ENCODE peak calls at places on chromosomes 1 and 21, in six cellular contexts. One of them, this sample, is unnamed.

GRCh38 chr1:210600421-210601195 is 271.9 kb downstream of the HHAT start:
- DNase-seq in keratinocyte: no peak
- DNase-seq in left ventricle myocardium inferior: no peak
- DNase-seq in prostate gland: no peak
- DNase-seq in heart right ventricle: no peak
- DNase-seq in adrenal gland: no peak
- DNase-seq in this sample: peak; percentile 65

GRCh38 chr21:26164311-26164710 is 6.3 kb downstream of the APP start:
- DNase-seq in heart right ventricle: no peak
- DNase-seq in keratinocyte: no peak
- DNase-seq in adrenal gland: no peak
- DNase-seq in left ventricle myocardium inferior: no peak
- DNase-seq in prostate gland: no peak
- DNase-seq in this sample: no peak

GRCh38 chr1:106785136-106785535 is 271.3 kb upstream of the PRMT6 start:
- DNase-seq in keratinocyte: no peak
- DNase-seq in left ventricle myocardium inferior: no peak
- DNase-seq in prostate gland: no peak
- DNase-seq in adrenal gland: no peak
- DNase-seq in heart right ventricle: no peak
- DNase-seq in this sample: peak; percentile 13

GRCh38 chr1:85707267-85707989 is 805 bp downstream of the ZNHIT6 start:
- DNase-seq in prostate gland: no peak
- DNase-seq in heart right ventricle: no peak
- DNase-seq in keratinocyte: no peak
- DNase-seq in adrenal gland: no peak
- DNase-seq in left ventricle myocardium inferior: no peak
- DNase-seq in this sample: no peak

GRCh38 chr1:36175137-36176095 is 19.5 kb downstream of the MAP7D1 start:
- DNase-seq in heart right ventricle: peak; percentile 61
- DNase-seq in keratinocyte: no peak
- DNase-seq in left ventricle myocardium inferior: peak; percentile 61
- DNase-seq in prostate gland: no peak
- DNase-seq in adrenal gland: peak; percentile 29
- DNase-seq in this sample: peak; percentile 67

GRCh38 chr1:208437416-208437815 is 193.2 kb upstream of the PLXNA2 start:
- DNase-seq in prostate gland: no peak
- DNase-seq in adrenal gland: no peak
- DNase-seq in left ventricle myocardium inferior: no peak
- DNase-seq in heart right ventricle: no peak
- DNase-seq in keratinocyte: no peak
- DNase-seq in this sample: peak; percentile 26

GRCh38 chr1:219296430-219296850 is 122.8 kb downstream of the LYPLAL1 start:
- DNase-seq in heart right ventricle: no peak
- DNase-seq in prostate gland: no peak
- DNase-seq in adrenal gland: no peak
- DNase-seq in keratinocyte: no peak
- DNase-seq in left ventricle myocardium inferior: no peak
- DNase-seq in this sample: peak; percentile 67

GRCh38 chr1:181208967-181209366 is 120.5 kb downstream of the IER5 start:
- DNase-seq in left ventricle myocardium inferior: no peak
- DNase-seq in heart right ventricle: no peak
- DNase-seq in adrenal gland: no peak
- DNase-seq in keratinocyte: no peak
- DNase-seq in prostate gland: no peak
- DNase-seq in this sample: no peak

GRCh38 chr21:33078907-33079582 is 9.1 kb downstream of the OLIG1 start:
- DNase-seq in keratinocyte: no peak
- DNase-seq in heart right ventricle: no peak
- DNase-seq in left ventricle myocardium inferior: no peak
- DNase-seq in adrenal gland: no peak
- DNase-seq in prostate gland: peak; percentile 29
- DNase-seq in this sample: peak; percentile 69

GRCh38 chr1:201591981-201592380 is 53.1 kb downstream of the NAV1 start:
- DNase-seq in keratinocyte: no peak
- DNase-seq in adrenal gland: no peak
- DNase-seq in heart right ventricle: no peak
- DNase-seq in prostate gland: no peak
- DNase-seq in left ventricle myocardium inferior: no peak
- DNase-seq in this sample: no peak

GRCh38 chr1:26786437-26787380 is 1.0 kb upstream of the PIGV start:
- DNase-seq in prostate gland: peak; percentile 20
- DNase-seq in adrenal gland: no peak
- DNase-seq in heart right ventricle: peak; percentile 67
- DNase-seq in left ventricle myocardium inferior: peak; percentile 67
- DNase-seq in keratinocyte: no peak
- DNase-seq in this sample: peak; percentile 89

GRCh38 chr1:33742663-33743062 is 121.2 kb upstream of the HMGB4 start:
- DNase-seq in prostate gland: no peak
- DNase-seq in adrenal gland: no peak
- DNase-seq in keratinocyte: no peak
- DNase-seq in left ventricle myocardium inferior: no peak
- DNase-seq in heart right ventricle: no peak
- DNase-seq in this sample: no peak

GRCh38 chr21:29332461-29333354 is 34.0 kb downstream of the BACH1 start:
- DNase-seq in prostate gland: no peak
- DNase-seq in heart right ventricle: no peak
- DNase-seq in left ventricle myocardium inferior: no peak
- DNase-seq in keratinocyte: no peak
- DNase-seq in adrenal gland: peak; percentile 26
- DNase-seq in this sample: peak; percentile 73

GRCh38 chr1:207822124-207822601 is 70.3 kb downstream of the CD46 start:
- DNase-seq in heart right ventricle: no peak
- DNase-seq in prostate gland: no peak
- DNase-seq in adrenal gland: no peak
- DNase-seq in left ventricle myocardium inferior: no peak
- DNase-seq in keratinocyte: no peak
- DNase-seq in this sample: no peak

GRCh38 chr1:227774721-227775665 is 39.8 kb downstream of the SNAP47 start:
- DNase-seq in prostate gland: no peak
- DNase-seq in keratinocyte: no peak
- DNase-seq in left ventricle myocardium inferior: no peak
- DNase-seq in heart right ventricle: no peak
- DNase-seq in adrenal gland: no peak
- DNase-seq in this sample: peak; percentile 74

GRCh38 chr1:66248746-66249145 is 285.2 kb upstream of the SGIP1 start:
- DNase-seq in adrenal gland: no peak
- DNase-seq in left ventricle myocardium inferior: no peak
- DNase-seq in prostate gland: no peak
- DNase-seq in keratinocyte: no peak
- DNase-seq in heart right ventricle: no peak
- DNase-seq in this sample: no peak

DNA sequence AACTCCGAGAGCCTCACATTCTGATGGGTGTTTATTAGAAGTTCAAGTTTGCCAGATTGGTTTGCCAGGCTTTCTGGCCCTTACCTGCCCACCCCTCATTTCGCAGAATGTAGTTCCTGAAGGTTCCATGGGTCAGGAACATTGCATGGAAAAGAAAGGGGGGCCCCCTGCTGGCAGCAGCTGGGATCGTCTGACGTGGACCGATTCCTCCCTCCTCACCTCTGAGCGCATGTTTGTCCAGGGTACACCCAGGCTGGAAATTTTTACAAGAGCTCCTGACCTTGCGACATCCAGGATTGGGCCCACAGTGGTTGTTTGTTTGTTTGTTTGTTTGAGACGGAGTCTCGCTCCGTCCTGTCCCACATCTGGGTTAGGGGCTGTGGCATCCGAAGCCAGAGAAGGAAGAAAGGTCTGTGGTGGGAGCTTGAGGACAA is 126.0 kb upstream of the TMEM51 start:
- DNase-seq in heart right ventricle: peak; percentile 77
- DNase-seq in adrenal gland: peak; percentile 75
- DNase-seq in prostate gland: peak; percentile 50
- DNase-seq in keratinocyte: no peak
- DNase-seq in left ventricle myocardium inferior: peak; percentile 65
- DNase-seq in this sample: peak; percentile 69
- TF ChIP-seq CTCF in heart right ventricle: peak; percentile 80
- TF ChIP-seq CTCF in adrenal gland: peak; percentile 81
- TF ChIP-seq CTCF in prostate gland: peak; percentile 90
- TF ChIP-seq CTCF in keratinocyte: peak; percentile 94
- TF ChIP-seq CTCF in left ventricle myocardium inferior: peak; percentile 93
- TF ChIP-seq CTCF in this sample: peak; percentile 92

GRCh38 chr1:5432436-5432835 is 559.8 kb downstream of the NPHP4 start:
- DNase-seq in keratinocyte: no peak
- DNase-seq in adrenal gland: no peak
- DNase-seq in prostate gland: no peak
- DNase-seq in heart right ventricle: no peak
- DNase-seq in left ventricle myocardium inferior: no peak
- DNase-seq in this sample: no peak

GRCh38 chr1:5428391-5428790 is 563.8 kb downstream of the NPHP4 start:
- DNase-seq in prostate gland: no peak
- DNase-seq in heart right ventricle: no peak
- DNase-seq in keratinocyte: no peak
- DNase-seq in left ventricle myocardium inferior: no peak
- DNase-seq in adrenal gland: no peak
- DNase-seq in this sample: no peak

GRCh38 chr1:5427026-5427613 is 565.1 kb downstream of the NPHP4 start:
- DNase-seq in left ventricle myocardium inferior: no peak
- DNase-seq in prostate gland: no peak
- DNase-seq in heart right ventricle: no peak
- DNase-seq in adrenal gland: no peak
- DNase-seq in keratinocyte: no peak
- DNase-seq in this sample: no peak

GRCh38 chr1:5430136-5430535 is 562.1 kb downstream of the NPHP4 start:
- DNase-seq in prostate gland: no peak
- DNase-seq in heart right ventricle: no peak
- DNase-seq in left ventricle myocardium inferior: no peak
- DNase-seq in keratinocyte: no peak
- DNase-seq in adrenal gland: no peak
- DNase-seq in this sample: no peak

DNA sequence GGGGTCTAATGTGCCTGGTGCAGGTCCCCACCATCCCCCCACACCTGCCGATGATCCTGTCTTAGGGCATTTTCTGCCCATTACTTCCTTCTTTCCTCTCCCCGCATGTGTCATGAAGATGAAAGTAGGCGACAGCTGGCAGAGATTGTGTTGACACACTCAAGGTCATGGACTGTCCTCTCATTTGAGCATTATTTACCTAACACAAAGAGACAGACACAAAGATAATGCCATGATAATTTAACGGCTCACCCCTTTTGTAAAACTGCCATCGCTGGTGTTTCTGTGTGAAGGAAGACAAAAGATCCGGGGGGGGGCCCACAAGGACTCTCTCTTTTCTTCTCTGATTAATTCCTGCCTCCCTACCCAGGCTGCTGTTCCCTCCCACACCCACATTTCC is 561.3 kb downstream of the NPHP4 start:
- DNase-seq in heart right ventricle: no peak
- DNase-seq in left ventricle myocardium inferior: no peak
- DNase-seq in adrenal gland: no peak
- DNase-seq in keratinocyte: no peak
- DNase-seq in prostate gland: no peak
- DNase-seq in this sample: no peak
- H3K4me3 ChIP-seq in heart right ventricle: no peak overlapping the region
- H3K4me3 ChIP-seq in left ventricle myocardium inferior: no peak overlapping the region
- H3K4me3 ChIP-seq in adrenal gland: no peak overlapping the region
- H3K4me3 ChIP-seq in keratinocyte: no peak overlapping the region
- H3K4me3 ChIP-seq in prostate gland: no peak overlapping the region
- H3K4me3 ChIP-seq in this sample: no peak overlapping the region

GRCh38 chr21:31546402-31547155 is 112.9 kb upstream of the SOD1 start:
- DNase-seq in left ventricle myocardium inferior: no peak
- DNase-seq in prostate gland: no peak
- DNase-seq in heart right ventricle: no peak
- DNase-seq in adrenal gland: no peak
- DNase-seq in keratinocyte: no peak
- DNase-seq in this sample: no peak

GRCh38 chr21:31545036-31545435 is 114.5 kb upstream of the SOD1 start:
- DNase-seq in keratinocyte: no peak
- DNase-seq in heart right ventricle: no peak
- DNase-seq in left ventricle myocardium inferior: no peak
- DNase-seq in adrenal gland: no peak
- DNase-seq in prostate gland: no peak
- DNase-seq in this sample: no peak

GRCh38 chr21:31552826-31553225 is 106.7 kb upstream of the SOD1 start:
- DNase-seq in keratinocyte: no peak
- DNase-seq in heart right ventricle: no peak
- DNase-seq in adrenal gland: no peak
- DNase-seq in left ventricle myocardium inferior: no peak
- DNase-seq in prostate gland: no peak
- DNase-seq in this sample: no peak

GRCh38 chr21:31550070-31550469 is 109.4 kb upstream of the SOD1 start:
- DNase-seq in keratinocyte: no peak
- DNase-seq in prostate gland: no peak
- DNase-seq in heart right ventricle: no peak
- DNase-seq in left ventricle myocardium inferior: no peak
- DNase-seq in adrenal gland: no peak
- DNase-seq in this sample: no peak

GRCh38 chr21:31548688-31549087 is 110.8 kb upstream of the SOD1 start:
- DNase-seq in heart right ventricle: no peak
- DNase-seq in prostate gland: no peak
- DNase-seq in keratinocyte: no peak
- DNase-seq in adrenal gland: no peak
- DNase-seq in left ventricle myocardium inferior: no peak
- DNase-seq in this sample: no peak
- TF ChIP-seq CTCF in heart right ventricle: no peak
- TF ChIP-seq CTCF in prostate gland: no peak
- TF ChIP-seq CTCF in keratinocyte: no peak
- TF ChIP-seq CTCF in adrenal gland: no peak
- TF ChIP-seq CTCF in left ventricle myocardium inferior: no peak
- TF ChIP-seq CTCF in this sample: no peak

DNA sequence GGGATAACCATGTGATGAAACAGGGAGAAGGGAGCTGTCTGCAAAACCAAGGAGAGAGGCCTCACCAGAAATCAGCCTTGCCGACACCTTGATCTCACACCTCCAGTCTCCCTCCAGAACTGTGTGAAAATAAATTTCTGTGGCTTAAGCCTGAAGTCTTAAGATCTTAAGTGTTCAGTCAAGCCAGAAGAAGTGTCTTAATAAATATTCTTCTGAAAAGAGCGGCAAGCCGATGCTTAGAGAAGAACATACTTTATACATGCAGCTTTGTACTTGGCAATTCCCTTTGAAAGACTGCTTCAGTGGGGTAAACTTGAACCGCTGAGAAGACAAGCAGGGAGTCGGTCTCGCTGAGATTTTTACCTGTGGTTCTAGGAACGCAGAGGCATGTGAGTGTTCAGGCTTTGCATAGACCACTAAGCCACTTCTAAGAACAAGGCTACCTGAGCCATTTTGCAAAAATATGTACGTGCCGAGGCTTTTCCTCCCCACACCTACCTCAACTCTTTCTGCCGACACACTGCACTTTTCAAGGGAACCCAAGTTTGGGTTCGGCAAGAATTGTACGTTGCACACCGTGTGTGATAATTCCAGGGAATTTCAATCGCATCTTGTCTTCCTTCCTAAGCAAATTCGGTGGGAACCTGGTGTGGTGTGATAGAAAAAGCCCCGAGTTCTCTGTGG is 3.4 kb downstream of the RUNX1 start:
- DNase-seq in adrenal gland: no peak
- DNase-seq in heart right ventricle: no peak
- DNase-seq in keratinocyte: no peak
- DNase-seq in prostate gland: no peak
- DNase-seq in left ventricle myocardium inferior: no peak
- DNase-seq in this sample: no peak
- H3K4me3 ChIP-seq in adrenal gland: no peak overlapping the region
- H3K4me3 ChIP-seq in heart right ventricle: no peak overlapping the region
- H3K4me3 ChIP-seq in keratinocyte: no peak overlapping the region
- H3K4me3 ChIP-seq in prostate gland: no peak overlapping the region
- H3K4me3 ChIP-seq in left ventricle myocardium inferior: no peak overlapping the region
- H3K4me3 ChIP-seq in this sample: no peak overlapping the region